ENCODE peak calls at places on chromosomes 16 and 17, in four cellular contexts. V is NCI-H748 treated with DMSO at 0.1 percent for 48 hours, D is trophoblast cell, Y is T-cell. U is an unnamed sample.

GRCh38 chr17:37698132-37698615 is 46.7 kb downstream of the HNF1B start:
- DNase-seq in V (no peak), D (no peak), Y (no peak), U (no peak)

GRCh38 chr16:49471038-49471727 is 97.6 kb downstream of the C16orf78 start:
- DNase-seq in V (no peak), D (no peak), Y (peak; percentile 20), U (no peak)

GRCh38 chr16:24668481-24669001 is 60.9 kb upstream of the TNRC6A start:
- DNase-seq in V (no peak), Y (no peak), D (no peak), U (no peak)

GRCh38 chr17:80124351-80124981 is 22.5 kb downstream of the EIF4A3 start:
- DNase-seq in V (no peak), Y (no peak), D (peak; percentile 98), U (no peak)

GRCh38 chr16:31695667-31696066 is 168.0 kb downstream of the AHSP start:
- DNase-seq in V (no peak), D (no peak), Y (peak; percentile 86), U (peak; percentile 52)

GRCh38 chr16:52547001-52547833 is at the start of gene TOX3:
- DNase-seq in Y (no peak), D (no peak), V (peak; percentile 36), U (no peak)

GRCh38 chr16:11144122-11144521 is 111.9 kb downstream of the SOCS1 start:
- DNase-seq in D (no peak), V (no peak), Y (no peak), U (no peak)

GRCh38 chr17:330993-331701 is 21.5 kb downstream of the RPH3AL start:
- DNase-seq in V (no peak), Y (no peak), D (no peak), U (no peak)

GRCh38 chr17:46817151-46817900 is 1.2 kb downstream of the WNT3 start:
- DNase-seq in Y (no peak), D (no peak), V (no peak), U (no peak)

GRCh38 chr17:47882247-47882646 is 13.8 kb upstream of the SP2 start:
- DNase-seq in Y (no peak), V (no peak), D (no peak), U (no peak)

GRCh38 chr16:17231972-17232371 is 238.8 kb downstream of the XYLT1 start:
- DNase-seq in D (no peak), V (no peak), Y (no peak), U (no peak)

GRCh38 chr16:53224932-53225533 is 170.2 kb downstream of the CHD9 start:
- DNase-seq in D (peak; percentile 0), V (no peak), Y (no peak), U (no peak)

GRCh38 chr17:38674013-38674748 is 576 bp downstream of the EPOP start:
- DNase-seq in V (no peak), Y (no peak), D (peak; percentile 20), U (no peak)

GRCh38 chr17:4950075-4950756 is 703 bp upstream of the ENO3 start:
- DNase-seq in V (no peak), D (no peak), Y (no peak), U (no peak)

GRCh38 chr16:55530316-55530856 is 21.5 kb downstream of the LPCAT2 start:
- DNase-seq in D (no peak), V (no peak), Y (no peak), U (no peak)

GRCh38 chr16:23504076-23504452 is 6.2 kb downstream of the GGA2 start:
- DNase-seq in V (no peak), Y (no peak), D (no peak), U (no peak)

GRCh38 chr17:40180694-40181093 is 3.4 kb downstream of the RAPGEFL1 start:
- DNase-seq in V (no peak), Y (no peak), D (no peak), U (no peak)

U was measured in effector CD4-positive, alpha-beta T cell.